ENCODE peak calls at places on chromosomes 3 and 15, in six cellular contexts. W is CD8-positive, alpha-beta memory T cell; H is aorta; X is GM23248; Y is neuronal stem cell; F is GM23338. R is an unnamed sample.

GRCh38 chr15:48090115-48090514 is 30.7 kb upstream of the SLC24A5 start:
- DNase-seq in W (no peak), H (no peak), X (no peak), Y (no peak), F (no peak), R (no peak)

GRCh38 chr3:159899198-159899597 is 89.4 kb upstream of the IL12A start:
- DNase-seq in W (no peak), H (no peak), X (no peak), Y (no peak), F (no peak), R (no peak)

GRCh38 chr3:52313188-52313773 is 2.8 kb upstream of the DNAH1 start:
- DNase-seq in W (no peak), H (no peak), X (no peak), Y (no peak), F (no peak), R (no peak)

GRCh38 chr15:93087825-93088199 is 1.2 kb downstream of the RGMA start:
- DNase-seq in W (peak), H (peak), X (peak), Y (peak), F (peak), R (peak)

GRCh38 chr3:11211531-11212300 is 57.4 kb downstream of the HRH1 start:
- DNase-seq in W (no peak), H (peak), X (peak), Y (no peak), F (peak), R (no peak)

GRCh38 chr15:66761723-66762595 is 59.9 kb downstream of the SMAD6 start:
- DNase-seq in W (no peak), H (peak), X (peak), Y (no peak), F (no peak), R (no peak)

GRCh38 chr15:42324308-42324707 is 35.0 kb upstream of the CAPN3 start:
- DNase-seq in W (no peak), H (no peak), X (peak), Y (no peak), F (no peak), R (no peak)

GRCh38 chr3:61903931-61904657 is 342.7 kb downstream of the PTPRG start:
- DNase-seq in W (no peak), H (no peak), X (peak), Y (no peak), F (no peak), R (no peak)

GRCh38 chr3:87206070-87206469 is 21.0 kb upstream of the CHMP2B start:
- DNase-seq in W (no peak), H (no peak), X (peak), Y (no peak), F (no peak), R (no peak)

GRCh38 chr15:75904241-75904631 is 558 bp downstream of the FBXO22 start:
- DNase-seq in W (no peak), H (peak), X (peak), Y (peak), F (peak), R (peak)

GRCh38 chr15:25397110-25397509 is 41.7 kb downstream of the UBE3A start:
- DNase-seq in W (no peak), H (no peak), X (peak), Y (no peak), F (no peak), R (no peak)

GRCh38 chr15:63234479-63234878 is 42.9 kb upstream of the APH1B start:
- DNase-seq in W (no peak), H (peak), X (peak), Y (no peak), F (peak), R (no peak)

GRCh38 chr3:192727032-192727847 is at the start of gene FGF12:
- DNase-seq in W (no peak), H (peak), X (peak), Y (peak), F (peak), R (peak)

GRCh38 chr3:101461451-101461850 is 51.6 kb downstream of the SENP7 start:
- DNase-seq in W (no peak), H (no peak), X (no peak), Y (no peak), F (no peak), R (no peak)

GRCh38 chr15:90979582-90979981 is 14.8 kb downstream of the PRC1 start:
- DNase-seq in W (no peak), H (no peak), X (peak), Y (no peak), F (no peak), R (no peak)

GRCh38 chr15:88661766-88662556 is 23.1 kb downstream of the ISG20 start:
- DNase-seq in W (no peak), H (peak), X (no peak), Y (no peak), F (no peak), R (no peak)

GRCh38 chr3:10329495-10330015 is 8.6 kb upstream of the SEC13 start:
- DNase-seq in W (no peak), H (no peak), X (no peak), Y (no peak), F (no peak), R (no peak)

GRCh38 chr3:14700891-14701290 is 25.9 kb downstream of the C3orf20 start:
- DNase-seq in W (no peak), H (no peak), X (no peak), Y (no peak), F (no peak), R (no peak)

GRCh38 chr3:189911001-189911400 is 209.7 kb downstream of the P3H2 start:
- DNase-seq in W (no peak), H (no peak), X (no peak), Y (no peak), F (no peak), R (no peak)

GRCh38 chr15:72764656-72765055 is 18.9 kb downstream of the ADPGK start:
- DNase-seq in W (no peak), H (no peak), X (peak), Y (no peak), F (no peak), R (no peak)

GRCh38 chr3:12004741-12005513 is 739 bp downstream of the SYN2 start:
- DNase-seq in W (no peak), H (peak), X (no peak), Y (peak), F (peak), R (peak)

GRCh38 chr3:186909078-186909853 is 21.1 kb upstream of the ST6GAL1 start:
- DNase-seq in W (peak), H (no peak), X (no peak), Y (no peak), F (peak), R (no peak)

GRCh38 chr3:140736863-140737460 is 59.1 kb downstream of the TRIM42 start:
- DNase-seq in W (no peak), H (peak), X (peak), Y (peak), F (peak), R (no peak)

GRCh38 chr15:43383070-43383469 is 12.2 kb downstream of the TUBGCP4 start:
- DNase-seq in W (no peak), H (no peak), X (peak), Y (no peak), F (no peak), R (no peak)

GRCh38 chr15:77871838-77872371 is 205.6 kb downstream of the TBC1D2B start:
- DNase-seq in W (no peak), H (peak), X (no peak), Y (no peak), F (peak), R (peak)

GRCh38 chr3:30688776-30689175 is 82.4 kb downstream of the TGFBR2 start:
- DNase-seq in W (no peak), H (no peak), X (no peak), Y (no peak), F (no peak), R (no peak)

GRCh38 chr15:35439291-35439690 is 106.7 kb downstream of the DPH6 start:
- DNase-seq in W (no peak), H (no peak), X (peak), Y (no peak), F (no peak), R (no peak)

GRCh38 chr3:187997490-187997889 is 156.5 kb upstream of the LPP start:
- DNase-seq in W (no peak), H (no peak), X (peak), Y (no peak), F (no peak), R (no peak)

GRCh38 chr15:85073556-85074194 is 92.0 kb downstream of the PDE8A start:
- DNase-seq in W (no peak), H (no peak), X (peak), Y (no peak), F (no peak), R (no peak)

GRCh38 chr15:39555885-39556284 is 25.0 kb upstream of the THBS1 start:
- DNase-seq in W (no peak), H (no peak), X (no peak), Y (no peak), F (peak), R (no peak)

DNA sequence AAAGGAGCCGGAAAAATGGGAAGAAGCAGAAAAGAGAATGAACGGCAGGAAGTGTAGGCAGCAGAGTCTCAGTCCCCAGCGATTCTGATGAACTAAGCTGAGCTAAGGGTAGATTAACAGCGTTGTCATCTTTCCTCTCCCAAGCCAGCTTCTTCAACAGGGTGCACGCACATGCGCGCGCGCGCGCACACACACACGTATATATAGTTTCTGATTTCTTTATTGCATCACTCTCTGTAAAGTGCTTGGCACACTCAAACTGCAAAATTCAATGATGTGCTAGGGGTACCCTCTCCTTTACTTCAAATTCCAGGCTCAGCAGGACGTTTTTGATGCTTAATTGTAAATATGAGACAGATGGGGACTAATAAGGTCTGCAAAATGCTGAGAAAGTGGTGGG is 26.1 kb upstream of the VPS8 start:
- DNase-seq in W (no peak), H (peak), X (peak), Y (no peak), F (no peak), R (no peak)
- H3K27ac ChIP-seq in W (no peak), H (no peak), X (peak), Y (no peak), F (no peak), R (no peak)

GRCh38 chr15:33699691-33700447 is 268.4 kb upstream of the CHRM5 start:
- DNase-seq in W (no peak), H (no peak), X (peak), Y (no peak), F (peak), R (no peak)
- H3K27ac ChIP-seq in W (no peak), H (no peak), X (no peak), Y (no peak), F (no peak), R (no peak)

GRCh38 chr3:37197810-37198371 is 23.5 kb upstream of the LRRFIP2 start:
- DNase-seq in W (no peak), H (no peak), X (peak), Y (no peak), F (no peak), R (no peak)
- H3K27ac ChIP-seq in W (no peak), H (peak), X (peak), Y (peak), F (no peak), R (no peak)

GRCh38 chr3:113654310-113654709 is 42.1 kb downstream of the USF3 start:
- DNase-seq in W (no peak), H (no peak), X (no peak), Y (no peak), F (no peak), R (no peak)
- H3K27ac ChIP-seq in W (no peak), H (no peak), X (no peak), Y (no peak), F (no peak), R (no peak)

GRCh38 chr15:101243420-101243819 is 8.4 kb downstream of the CHSY1 start:
- DNase-seq in W (no peak), H (no peak), X (no peak), Y (no peak), F (no peak), R (no peak)
- H3K27ac ChIP-seq in W (no peak), H (no peak), X (no peak), Y (no peak), F (no peak), R (peak)

GRCh38 chr15:65373163-65373651 is 4.6 kb downstream of the IGDCC3 start:
- DNase-seq in W (no peak), H (peak), X (no peak), Y (no peak), F (no peak), R (no peak)

GRCh38 chr15:65371976-65372786 is 5.6 kb downstream of the IGDCC3 start:
- DNase-seq in W (no peak), H (peak), X (no peak), Y (no peak), F (no peak), R (no peak)

GRCh38 chr15:65370885-65371284 is 6.9 kb downstream of the IGDCC3 start:
- DNase-seq in W (no peak), H (no peak), X (no peak), Y (no peak), F (no peak), R (no peak)

GRCh38 chr15:65374334-65374733 is 3.5 kb downstream of the IGDCC3 start:
- DNase-seq in W (no peak), H (no peak), X (no peak), Y (no peak), F (no peak), R (no peak)

DNA sequence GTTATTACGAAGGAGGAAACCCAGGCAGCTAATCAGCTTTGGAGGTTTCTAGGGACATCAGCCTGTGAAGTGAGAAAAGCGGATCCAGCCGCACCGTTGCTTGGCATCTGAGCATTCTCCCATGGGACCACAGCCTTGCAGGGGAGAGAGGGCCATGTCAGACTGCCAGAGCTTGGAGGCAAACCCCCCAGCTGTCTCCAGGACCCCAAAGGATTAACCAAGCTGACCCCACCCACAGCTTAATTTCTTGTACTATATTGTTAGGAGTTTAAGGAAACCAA is 5.1 kb downstream of the IGDCC3 start:
- DNase-seq in W (no peak), H (no peak), X (no peak), Y (no peak), F (no peak), R (no peak)
- H3K27ac ChIP-seq in W (no peak), H (no peak), X (no peak), Y (no peak), F (no peak), R (no peak)

R was measured in left lung.